ENCODE peak calls at places on chromosomes 6 and 20, in seven cellular contexts. B, F, K, M, Z, D and X are unnamed samples.
A peak's percentile ranks its signal among the peaks of the same experiment; 100 is the strongest.

GRCh38 chr6:34970487-34970886 is 81.4 kb downstream of the ANKS1A start:
- DNase-seq in M (no peak), F (no peak), K (peak; percentile 46), Z (no peak), B (no peak), D (no peak), X (no peak)

GRCh38 chr6:138001750-138002349 is 105.4 kb downstream of the PERP start:
- DNase-seq in Z (no peak), B (no peak), K (peak; percentile 53), F (peak; percentile 37), M (peak; percentile 53), D (peak; percentile 82), X (peak; percentile 53)

GRCh38 chr6:27157461-27158315 is 89.8 kb upstream of the PRSS16 start:
- DNase-seq in Z (no peak), F (no peak), B (peak; percentile 69), M (peak; percentile 70), D (peak; percentile 70), K (peak; percentile 77), X (peak; percentile 86)

GRCh38 chr6:10801224-10801848 is 37.0 kb downstream of the MAK start:
- DNase-seq in F (peak; percentile 40), K (peak; percentile 58), D (peak; percentile 80), Z (peak; percentile 15), B (peak; percentile 74), M (peak; percentile 67), X (peak; percentile 61)

GRCh38 chr6:5787054-5787720 is 219.5 kb downstream of the NRN1 start:
- DNase-seq in F (no peak), Z (no peak), D (no peak), M (no peak), B (no peak), K (no peak), X (no peak)

GRCh38 chr6:136967874-136968752 is 46.0 kb downstream of the SLC35D3 start:
- DNase-seq in K (peak; percentile 58), D (peak; percentile 94), F (peak; percentile 57), M (peak; percentile 76), B (peak; percentile 84), Z (peak; percentile 53), X (peak; percentile 89)

GRCh38 chr20:63150911-63151531 is 64.9 kb downstream of the YTHDF1 start:
- DNase-seq in M (no peak), D (no peak), K (no peak), F (no peak), B (no peak), Z (no peak), X (no peak)

GRCh38 chr20:62501801-62502495 is 26.2 kb upstream of the GATA5 start:
- DNase-seq in F (no peak), B (no peak), K (peak; percentile 63), D (peak; percentile 44), Z (no peak), M (peak; percentile 70), X (no peak)

GRCh38 chr6:104855507-104855906 is 4.2 kb downstream of the HACE1 start:
- DNase-seq in M (peak; percentile 40), F (no peak), D (peak; percentile 6), K (peak; percentile 52), B (no peak), Z (no peak), X (no peak)

GRCh38 chr6:81735756-81736380 is 16.6 kb downstream of the TENT5A start:
- DNase-seq in F (no peak), D (peak; percentile 91), Z (no peak), M (no peak), B (no peak), K (peak; percentile 38), X (no peak)

GRCh38 chr20:45523833-45524232 is 8.4 kb upstream of the SPINT3 start:
- DNase-seq in M (no peak), Z (no peak), K (no peak), D (no peak), F (no peak), B (no peak), X (no peak)

GRCh38 chr6:71490876-71491275 is 202.3 kb downstream of the OGFRL1 start:
- DNase-seq in B (no peak), F (no peak), K (no peak), D (peak; percentile 81), Z (no peak), M (no peak), X (no peak)

GRCh38 chr20:63070771-63071540 is 64.2 kb upstream of the BHLHE23 start:
- DNase-seq in B (no peak), Z (no peak), M (no peak), K (no peak), D (no peak), F (no peak), X (no peak)

GRCh38 chr20:32457476-32457986 is 99.4 kb downstream of the ASXL1 start:
- DNase-seq in B (peak; percentile 96), K (peak; percentile 56), F (peak; percentile 87), D (no peak), Z (peak; percentile 81), M (peak; percentile 84), X (peak; percentile 92)

GRCh38 chr6:90284236-90284744 is 12.4 kb downstream of the BACH2 start:
- DNase-seq in Z (no peak), B (peak; percentile 61), D (peak; percentile 72), M (peak; percentile 92), F (peak; percentile 44), K (peak; percentile 95), X (peak; percentile 96)

GRCh38 chr6:125745281-125746018 is 4.0 kb upstream of the HEY2 start:
- DNase-seq in D (no peak), F (peak; percentile 21), B (peak; percentile 83), M (no peak), Z (peak; percentile 88), K (no peak), X (peak; percentile 61)

DNA sequence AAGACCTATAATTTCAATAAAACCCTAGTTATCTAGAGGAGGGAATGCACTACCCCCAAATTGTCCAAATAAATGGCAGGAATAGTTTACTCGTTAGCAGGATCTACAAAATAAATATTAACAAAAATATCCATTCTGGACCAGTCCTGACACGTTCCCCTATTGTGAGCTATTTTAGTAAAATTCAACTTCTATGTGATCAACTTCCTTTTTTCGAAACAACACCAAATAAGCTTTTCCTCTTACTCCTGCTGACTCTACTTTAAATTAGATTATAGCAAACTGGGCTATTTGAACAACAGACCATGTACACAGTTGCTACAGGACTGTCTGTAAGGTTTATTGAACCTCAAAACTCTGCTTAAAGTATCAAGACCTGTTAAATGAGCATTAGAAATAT is 154.3 kb downstream of the IPCEF1 start:
- DNase-seq in D (no peak), M (no peak), K (no peak), F (no peak), Z (no peak), B (no peak), X (no peak)
- H3K18ac ChIP-seq in D (no peak overlapping the region), M (no peak overlapping the region), K (no peak overlapping the region), F (no peak overlapping the region), Z (no peak overlapping the region), B (no peak overlapping the region), X (no peak overlapping the region)

DNA sequence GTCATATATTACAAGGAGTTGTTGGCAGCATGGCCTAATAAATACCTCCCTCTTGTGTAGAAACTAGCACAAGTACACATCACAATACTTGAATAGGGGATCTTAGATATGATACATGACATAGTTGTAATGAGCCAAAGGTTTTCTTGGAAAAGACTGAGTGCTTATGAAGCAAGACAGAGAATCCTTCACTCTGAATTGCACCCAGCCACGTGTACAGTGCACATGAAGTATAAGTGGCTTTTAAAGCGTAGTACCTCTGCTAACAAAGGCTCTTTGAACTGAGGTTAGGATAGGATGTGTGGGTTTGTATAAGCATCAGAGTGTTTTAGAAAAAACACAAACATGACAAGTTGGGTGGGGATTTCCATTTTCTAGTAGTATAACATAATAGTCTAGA is 145.5 kb upstream of the STMND1 start:
- DNase-seq in D (no peak), B (no peak), F (no peak), Z (no peak), M (no peak), K (no peak), X (no peak)
- H3K23ac ChIP-seq in D (no peak overlapping the region), B (no peak overlapping the region), F (no peak overlapping the region), Z (no peak overlapping the region), M (no peak overlapping the region), K (no peak overlapping the region), X (no peak overlapping the region)

GRCh38 chr20:17641520-17641964 is 40.5 kb downstream of the RRBP1 start:
- DNase-seq in F (no peak), M (no peak), D (no peak), Z (no peak), K (no peak), B (no peak), X (no peak)
- H3K18ac ChIP-seq in F (no peak overlapping the region), M (no peak overlapping the region), D (no peak overlapping the region), Z (no peak overlapping the region), K (no peak overlapping the region), B (no peak overlapping the region), X (no peak overlapping the region)

GRCh38 chr6:7540595-7540994 is 876 bp upstream of the DSP start:
- DNase-seq in Z (no peak), D (peak; percentile 93), B (peak; percentile 52), F (no peak), M (peak; percentile 18), K (no peak), X (peak; percentile 84)
- H3K23ac ChIP-seq in Z (no peak overlapping the region), D (no peak overlapping the region), B (no peak overlapping the region), F (no peak overlapping the region), M (no peak overlapping the region), K (peak overlapping the region; percentile 68), X (no peak overlapping the region)

GRCh38 chr6:154570505-154570904 is 60.0 kb upstream of the CNKSR3 start:
- DNase-seq in M (no peak), D (no peak), B (no peak), Z (no peak), K (no peak), F (no peak), X (no peak)
- H3K18ac ChIP-seq in M (no peak overlapping the region), D (no peak overlapping the region), B (no peak overlapping the region), Z (no peak overlapping the region), K (no peak overlapping the region), F (no peak overlapping the region), X (no peak overlapping the region)

GRCh38 chr6:93238632-93239031 is 180.7 kb downstream of the EPHA7 start:
- DNase-seq in F (no peak), Z (no peak), K (no peak), B (no peak), M (no peak), D (no peak), X (peak; percentile 4)

GRCh38 chr6:93243379-93243778 is 176.0 kb downstream of the EPHA7 start:
- DNase-seq in B (no peak), K (no peak), F (no peak), Z (no peak), M (no peak), D (no peak), X (peak; percentile 48)

GRCh38 chr6:93242049-93242448 is 177.3 kb downstream of the EPHA7 start:
- DNase-seq in D (no peak), K (no peak), M (no peak), B (no peak), Z (no peak), F (peak; percentile 14), X (no peak)
- H3K23ac ChIP-seq in D (no peak overlapping the region), K (no peak overlapping the region), M (no peak overlapping the region), B (no peak overlapping the region), Z (no peak overlapping the region), F (no peak overlapping the region), X (no peak overlapping the region)

GRCh38 chr20:6886065-6886729 is 118.7 kb downstream of the BMP2 start:
- DNase-seq in B (peak; percentile 33), D (no peak), M (no peak), F (no peak), K (no peak), Z (no peak), X (peak; percentile 28)
- H3K18ac ChIP-seq in B (no peak overlapping the region), D (no peak overlapping the region), M (no peak overlapping the region), F (no peak overlapping the region), K (no peak overlapping the region), Z (no peak overlapping the region), X (no peak overlapping the region)